ENCODE peak calls at places on chromosomes 3 and 15, in six cellular contexts. M is upper lobe of right lung, Q is neural progenitor cell, D is adipocyte, R is fibroblast of lung, C is GM23338. L is an unnamed sample.

GRCh38 chr3:194537732-194538247 is 51.0 kb upstream of the ATP13A3 start:
- DNase-seq in M (no peak), Q (no peak), D (peak; percentile 57), R (peak; percentile 91), C (no peak), L (no peak)

GRCh38 chr3:130960139-130960779 is 66.4 kb downstream of the ASTE1 start:
- DNase-seq in M (no peak), Q (no peak), D (no peak), R (peak; percentile 61), C (no peak), L (no peak)

GRCh38 chr3:168048414-168049330 is 47.1 kb downstream of the GOLIM4 start:
- DNase-seq in M (no peak), Q (no peak), D (no peak), R (peak; percentile 20), C (peak; percentile 14), L (no peak)

GRCh38 chr3:41092791-41093190 is 106.5 kb upstream of the CTNNB1 start:
- DNase-seq in M (no peak), Q (no peak), D (no peak), R (no peak), C (no peak), L (no peak)

GRCh38 chr3:12993623-12994356 is 79.4 kb downstream of the IQSEC1 start:
- DNase-seq in M (peak; percentile 76), Q (peak; percentile 75), D (peak; percentile 58), R (no peak), C (peak; percentile 60), L (peak; percentile 71)

GRCh38 chr15:59002418-59002859 is 15.0 kb downstream of the RNF111 start:
- DNase-seq in M (no peak), Q (no peak), D (no peak), R (no peak), C (no peak), L (no peak)

GRCh38 chr15:70447081-70447480 is 316.3 kb downstream of the UACA start:
- DNase-seq in M (no peak), Q (no peak), D (no peak), R (no peak), C (no peak), L (no peak)

GRCh38 chr3:122299872-122300460 is 25.1 kb upstream of the CSTA start:
- DNase-seq in M (no peak), Q (peak; percentile 38), D (no peak), R (no peak), C (peak; percentile 75), L (no peak)

GRCh38 chr3:152222327-152222726 is 46.4 kb upstream of the MBNL1 start:
- DNase-seq in M (no peak), Q (no peak), D (peak; percentile 80), R (peak; percentile 78), C (no peak), L (no peak)

GRCh38 chr3:52534281-52535183 is 875 bp upstream of the NT5DC2 start:
- DNase-seq in M (no peak), Q (peak; percentile 60), D (peak; percentile 34), R (peak; percentile 27), C (peak; percentile 64), L (peak; percentile 77)

GRCh38 chr15:30984542-30984941 is 6.9 kb downstream of the MTMR10 start:
- DNase-seq in M (no peak), Q (no peak), D (no peak), R (no peak), C (no peak), L (no peak)

GRCh38 chr3:194344012-194344411 is 7.1 kb downstream of the CPN2 start:
- DNase-seq in M (peak; percentile 82), Q (peak; percentile 82), D (peak; percentile 52), R (peak; percentile 39), C (peak; percentile 90), L (peak; percentile 93)

GRCh38 chr15:78065973-78066946 is 11.3 kb downstream of the TBC1D2B start:
- DNase-seq in M (no peak), Q (no peak), D (no peak), R (peak; percentile 84), C (no peak), L (no peak)
- H3K4me1 ChIP-seq in M (peaks cover 93% of the 10 kb centered on the region), Q (peaks cover 23% of the 10 kb centered on the region), D (peaks cover 90% of the 10 kb centered on the region), R (peaks cover 60% of the 10 kb centered on the region), C (peaks cover 68% of the 10 kb centered on the region), L (peaks cover 34% of the 10 kb centered on the region)

GRCh38 chr3:129553171-129553570 is 10.2 kb downstream of the H1-8 start:
- DNase-seq in M (no peak), Q (no peak), D (no peak), R (no peak), C (no peak), L (no peak)
- H3K4me1 ChIP-seq in M (peaks cover 35% of the 10 kb centered on the region), Q (peaks cover 42% of the 10 kb centered on the region), D (peaks cover 34% of the 10 kb centered on the region), R (peaks cover 19% of the 10 kb centered on the region), C (peaks cover 4% of the 10 kb centered on the region), L (peaks cover 13% of the 10 kb centered on the region)

DNA sequence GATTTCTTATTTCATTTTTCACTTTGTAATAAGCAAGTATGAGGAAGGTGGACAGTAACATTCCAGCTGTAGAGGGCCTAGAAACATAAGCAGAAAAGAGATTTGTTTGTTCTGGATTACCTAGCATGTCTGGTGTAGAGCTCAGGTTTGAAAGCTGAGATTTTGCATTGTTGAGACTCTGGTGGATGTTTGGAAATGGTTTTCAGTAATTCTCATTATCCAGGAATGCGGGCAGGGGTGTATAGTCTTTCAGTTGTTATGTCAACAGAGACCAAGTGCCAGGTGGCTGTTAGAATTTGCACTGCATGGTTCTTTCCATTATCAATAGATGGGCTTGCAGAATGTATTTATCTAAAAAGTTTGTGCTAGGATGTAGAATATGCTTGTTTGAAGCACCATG is 10.9 kb downstream of the GPD1L start:
- DNase-seq in M (no peak), Q (no peak), D (peak; percentile 20), R (peak; percentile 41), C (no peak), L (no peak)
- H3K4me1 ChIP-seq in M (peaks cover 32% of the 10 kb centered on the region), Q (no peaks in the 10 kb centered on the region), D (no peaks in the 10 kb centered on the region), R (no peaks in the 10 kb centered on the region), C (peaks cover 5% of the 10 kb centered on the region), L (peaks cover 14% of the 10 kb centered on the region)

DNA sequence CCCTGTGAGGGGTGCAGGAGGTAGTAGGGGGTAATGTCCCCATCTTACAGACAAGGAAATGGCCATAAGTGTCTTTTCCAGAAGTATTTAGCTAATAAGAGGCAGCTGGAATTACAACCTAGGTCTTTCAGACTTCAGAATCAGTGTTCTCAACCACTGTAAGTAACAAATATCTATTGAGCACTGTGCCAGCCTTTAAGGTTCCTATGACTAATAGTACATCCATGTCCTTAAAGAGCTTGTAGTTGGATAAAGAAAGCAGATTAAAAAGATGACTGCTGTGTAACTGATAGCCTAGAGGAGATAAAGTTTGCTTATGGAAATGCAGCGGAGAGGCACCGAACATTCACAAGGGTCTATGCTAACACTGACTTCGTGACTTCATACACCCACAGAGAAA is 136.0 kb downstream of the KCNMB2 start:
- DNase-seq in M (no peak), Q (no peak), D (peak; percentile 27), R (peak; percentile 18), C (no peak), L (no peak)
- H3K4me1 ChIP-seq in M (peaks cover 4% of the 10 kb centered on the region), Q (no peaks in the 10 kb centered on the region), D (peaks cover 9% of the 10 kb centered on the region), R (no peaks in the 10 kb centered on the region), C (peaks cover 3% of the 10 kb centered on the region), L (peaks cover 3% of the 10 kb centered on the region)

GRCh38 chr15:48073881-48074280 is 46.9 kb upstream of the SLC24A5 start:
- DNase-seq in M (no peak), Q (no peak), D (no peak), R (no peak), C (no peak), L (no peak)

GRCh38 chr15:48077785-48078184 is 43.0 kb upstream of the SLC24A5 start:
- DNase-seq in M (no peak), Q (no peak), D (no peak), R (no peak), C (no peak), L (no peak)

GRCh38 chr15:48076454-48076853 is 44.3 kb upstream of the SLC24A5 start:
- DNase-seq in M (no peak), Q (no peak), D (no peak), R (no peak), C (no peak), L (no peak)

GRCh38 chr15:48072941-48073340 is 47.8 kb upstream of the SLC24A5 start:
- DNase-seq in M (no peak), Q (no peak), D (no peak), R (no peak), C (no peak), L (no peak)
- H3K4me1 ChIP-seq in M (no peaks in the 10 kb centered on the region), Q (no peaks in the 10 kb centered on the region), D (no peaks in the 10 kb centered on the region), R (no peaks in the 10 kb centered on the region), C (no peaks in the 10 kb centered on the region), L (no peaks in the 10 kb centered on the region)

DNA sequence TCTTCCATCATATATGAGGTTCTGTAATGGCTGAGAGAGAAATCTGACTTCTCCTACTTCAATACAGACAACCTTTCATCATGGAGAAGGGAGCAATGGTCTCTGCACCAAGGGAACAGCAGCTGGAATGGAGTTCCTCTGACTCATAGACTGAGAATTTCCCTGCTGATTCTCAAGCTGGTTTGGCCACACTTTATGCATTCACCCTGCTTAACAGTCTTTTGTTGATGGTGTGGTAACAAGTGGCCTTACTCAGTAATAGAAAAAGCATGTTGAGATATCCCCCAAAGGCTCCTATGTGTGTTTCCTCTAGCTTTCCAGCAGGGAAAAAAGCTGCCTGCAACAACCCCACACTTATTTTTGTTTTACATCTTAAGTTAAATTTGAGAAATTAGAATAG is 138.1 kb downstream of the GREM1 start:
- DNase-seq in M (no peak), Q (no peak), D (peak; percentile 96), R (peak; percentile 100), C (peak; percentile 44), L (no peak)
- H3K4me1 ChIP-seq in M (no peaks in the 10 kb centered on the region), Q (peaks cover 10% of the 10 kb centered on the region), D (peaks cover 36% of the 10 kb centered on the region), R (peaks cover 27% of the 10 kb centered on the region), C (no peaks in the 10 kb centered on the region), L (no peaks in the 10 kb centered on the region)

GRCh38 chr15:41564286-41564959 is 5.4 kb downstream of the TYRO3 start:
- DNase-seq in M (no peak), Q (peak; percentile 75), D (no peak), R (no peak), C (peak; percentile 87), L (no peak)

GRCh38 chr15:41561777-41562145 is 2.7 kb downstream of the TYRO3 start:
- DNase-seq in M (no peak), Q (peak; percentile 90), D (no peak), R (peak; percentile 70), C (peak; percentile 67), L (peak; percentile 90)

GRCh38 chr15:41562258-41562657 is 3.2 kb downstream of the TYRO3 start:
- DNase-seq in M (no peak), Q (peak; percentile 22), D (no peak), R (no peak), C (no peak), L (no peak)

GRCh38 chr15:41561104-41561776 is 2.2 kb downstream of the TYRO3 start:
- DNase-seq in M (no peak), Q (peak; percentile 16), D (no peak), R (no peak), C (no peak), L (no peak)

DNA sequence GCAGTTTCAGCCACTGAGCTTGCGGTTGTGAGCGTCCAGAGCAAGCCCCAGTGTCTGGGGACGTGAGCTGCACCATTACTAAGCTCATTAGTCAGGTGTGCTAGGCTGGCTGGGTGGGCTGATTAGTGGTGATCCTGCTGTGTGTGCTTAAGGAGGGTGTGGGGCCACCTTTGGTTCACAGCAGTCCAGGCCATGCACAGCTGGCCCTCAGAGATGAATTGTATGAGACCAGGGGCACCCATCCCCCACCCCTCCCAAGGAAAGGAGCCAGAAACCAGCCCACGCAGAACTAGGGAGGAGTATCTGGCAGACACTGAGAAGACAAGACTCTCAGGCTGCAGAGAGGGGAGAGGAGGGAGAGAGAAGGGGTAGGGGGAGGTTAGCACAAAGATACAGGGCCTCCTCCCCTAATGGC is 3.8 kb downstream of the TYRO3 start:
- DNase-seq in M (no peak), Q (peak; percentile 48), D (no peak), R (peak; percentile 40), C (no peak), L (no peak)
- H3K4me1 ChIP-seq in M (peaks cover 36% of the 10 kb centered on the region), Q (peaks cover 79% of the 10 kb centered on the region), D (peaks cover 30% of the 10 kb centered on the region), R (peaks cover 6% of the 10 kb centered on the region), C (peaks cover 87% of the 10 kb centered on the region), L (peaks cover 3% of the 10 kb centered on the region)

GRCh38 chr15:62066663-62067447 is at the start of gene C2CD4A:
- DNase-seq in M (peak; percentile 87), Q (peak; percentile 91), D (peak; percentile 73), R (peak; percentile 68), C (peak; percentile 97), L (peak; percentile 54)
- H3K4me1 ChIP-seq in M (peaks cover 18% of the 10 kb centered on the region), Q (peaks cover 16% of the 10 kb centered on the region), D (peaks cover 13% of the 10 kb centered on the region), R (no peaks in the 10 kb centered on the region), C (peaks cover 18% of the 10 kb centered on the region), L (no peaks in the 10 kb centered on the region)